ENCODE peak calls at places on chromosomes 3 and 15, in five cellular contexts. One of them, this sample, is unnamed.

GRCh38 chr15:100338971-100339444 is 2.8 kb downstream of the ADAMTS17 start:
- DNase-seq in substantia nigra: peak
- DNase-seq in HTR-8/SVneo: peak
- DNase-seq in RCC 7860: no peak
- DNase-seq in ureter: peak
- DNase-seq in this sample: peak

GRCh38 chr3:159779883-159780282 is 208.8 kb upstream of the IL12A start:
- DNase-seq in HTR-8/SVneo: no peak
- DNase-seq in substantia nigra: no peak
- DNase-seq in ureter: no peak
- DNase-seq in RCC 7860: peak
- DNase-seq in this sample: no peak

GRCh38 chr15:63941698-63942465 is 104.4 kb downstream of the DAPK2 start:
- DNase-seq in RCC 7860: no peak
- DNase-seq in HTR-8/SVneo: no peak
- DNase-seq in substantia nigra: no peak
- DNase-seq in ureter: no peak
- DNase-seq in this sample: no peak

GRCh38 chr3:99472385-99472784 is 166.0 kb upstream of the COL8A1 start:
- DNase-seq in HTR-8/SVneo: no peak
- DNase-seq in substantia nigra: no peak
- DNase-seq in ureter: no peak
- DNase-seq in RCC 7860: no peak
- DNase-seq in this sample: no peak

GRCh38 chr3:14154895-14155432 is 23.4 kb downstream of the XPC start:
- DNase-seq in RCC 7860: no peak
- DNase-seq in substantia nigra: no peak
- DNase-seq in ureter: no peak
- DNase-seq in HTR-8/SVneo: no peak
- DNase-seq in this sample: no peak

GRCh38 chr15:92846716-92847115 is 53.4 kb upstream of the CHD2 start:
- DNase-seq in HTR-8/SVneo: no peak
- DNase-seq in RCC 7860: no peak
- DNase-seq in ureter: no peak
- DNase-seq in substantia nigra: no peak
- DNase-seq in this sample: no peak

GRCh38 chr3:47016086-47016933 is 36.8 kb downstream of the NBEAL2 start:
- DNase-seq in RCC 7860: no peak
- DNase-seq in HTR-8/SVneo: no peak
- DNase-seq in ureter: no peak
- DNase-seq in substantia nigra: no peak
- DNase-seq in this sample: no peak

GRCh38 chr3:82354181-82354696 is 592.8 kb upstream of the GBE1 start:
- DNase-seq in RCC 7860: no peak
- DNase-seq in substantia nigra: no peak
- DNase-seq in ureter: no peak
- DNase-seq in HTR-8/SVneo: no peak
- DNase-seq in this sample: no peak

GRCh38 chr3:86416334-86416733 is 574.6 kb downstream of the VGLL3 start:
- DNase-seq in ureter: no peak
- DNase-seq in HTR-8/SVneo: peak
- DNase-seq in RCC 7860: peak
- DNase-seq in substantia nigra: no peak
- DNase-seq in this sample: no peak

GRCh38 chr3:194871864-194872668 is 186.4 kb downstream of the FAM43A start:
- DNase-seq in ureter: no peak
- DNase-seq in HTR-8/SVneo: no peak
- DNase-seq in RCC 7860: peak
- DNase-seq in substantia nigra: no peak
- DNase-seq in this sample: no peak

GRCh38 chr15:74387988-74388955 is 20.8 kb upstream of the CYP11A1 start:
- DNase-seq in ureter: no peak
- DNase-seq in HTR-8/SVneo: no peak
- DNase-seq in RCC 7860: no peak
- DNase-seq in substantia nigra: no peak
- DNase-seq in this sample: no peak

GRCh38 chr3:69174871-69175737 is 52.7 kb upstream of the LMOD3 start:
- DNase-seq in substantia nigra: no peak
- DNase-seq in RCC 7860: no peak
- DNase-seq in ureter: no peak
- DNase-seq in HTR-8/SVneo: no peak
- DNase-seq in this sample: no peak

This sample was measured in NCI-H2081.